ENCODE peak calls at places on chromosome 12, in ten cellular contexts. X is HepG2, J is heart left ventricle, C is IMR-90, F is HCT116, G is stomach, Y is breast epithelium, T is body of pancreas, S is transverse colon, L is gastrocnemius medialis. O is an unnamed sample.

GRCh38 chr12:47071241-47071852 is 8.1 kb upstream of the PCED1B start:
- DNase-seq in X (peak), J (no peak), C (no peak), F (no peak), G (no peak), Y (no peak), T (no peak), S (no peak), L (no peak), O (no peak)

GRCh38 chr12:57724936-57725740 is 13.4 kb downstream of the AGAP2 start:
- DNase-seq in X (no peak), J (peak), C (no peak), F (no peak), G (no peak), Y (peak), T (no peak), S (no peak), L (no peak), O (no peak)

GRCh38 chr12:120413901-120414695 is 23.8 kb upstream of the COX6A1 start:
- DNase-seq in X (no peak), J (peak), C (no peak), F (no peak), G (peak), Y (no peak), T (peak), S (peak), L (no peak), O (no peak)

GRCh38 chr12:2358986-2359658 is 306.3 kb downstream of the CACNA1C start:
- DNase-seq in X (no peak), J (no peak), C (no peak), F (no peak), G (no peak), Y (no peak), T (no peak), S (no peak), L (no peak), O (no peak)

GRCh38 chr12:120654656-120655055 is 14.2 kb downstream of the CABP1 start:
- DNase-seq in X (no peak), J (peak), C (no peak), F (no peak), G (no peak), Y (no peak), T (no peak), S (peak), L (no peak), O (peak)

GRCh38 chr12:2003676-2004112 is 563 bp downstream of the DCP1B start:
- DNase-seq in X (no peak), J (no peak), C (peak), F (no peak), G (no peak), Y (no peak), T (no peak), S (no peak), L (no peak), O (no peak)

GRCh38 chr12:127280393-127281275 is 986.3 kb upstream of the TMEM132C start:
- DNase-seq in X (peak), J (peak), C (no peak), F (peak), G (peak), Y (no peak), T (peak), S (peak), L (no peak), O (peak)

GRCh38 chr12:851343-851742 is 98.2 kb downstream of the RAD52 start:
- DNase-seq in X (no peak), J (no peak), C (peak), F (no peak), G (no peak), Y (no peak), T (no peak), S (no peak), L (no peak), O (no peak)

GRCh38 chr12:132194056-132194455 is 49.8 kb downstream of the NOC4L start:
- DNase-seq in X (no peak), J (no peak), C (no peak), F (peak), G (no peak), Y (no peak), T (no peak), S (no peak), L (no peak), O (no peak)

GRCh38 chr12:24814379-24815086 is 134.4 kb downstream of the BCAT1 start:
- DNase-seq in X (no peak), J (no peak), C (no peak), F (no peak), G (no peak), Y (no peak), T (no peak), S (no peak), L (no peak), O (no peak)

GRCh38 chr12:82723093-82723492 is 36.4 kb downstream of the TMTC2 start:
- DNase-seq in X (no peak), J (no peak), C (no peak), F (no peak), G (no peak), Y (no peak), T (no peak), S (no peak), L (no peak), O (no peak)

GRCh38 chr12:25830456-25830855 is 128.0 kb upstream of the RASSF8 start:
- DNase-seq in X (no peak), J (no peak), C (no peak), F (no peak), G (no peak), Y (no peak), T (no peak), S (no peak), L (no peak), O (no peak)

GRCh38 chr12:75481774-75482173 is 1.2 kb downstream of the GLIPR1 start:
- DNase-seq in X (no peak), J (no peak), C (peak), F (no peak), G (no peak), Y (no peak), T (no peak), S (peak), L (no peak), O (no peak)

GRCh38 chr12:124386059-124386458 is 91.2 kb downstream of the RFLNA start:
- DNase-seq in X (no peak), J (peak), C (no peak), F (no peak), G (no peak), Y (no peak), T (no peak), S (no peak), L (peak), O (peak)

GRCh38 chr12:120842595-120842994 is 61.6 kb downstream of the SPPL3 start:
- DNase-seq in X (no peak), J (no peak), C (peak), F (no peak), G (no peak), Y (no peak), T (no peak), S (no peak), L (no peak), O (no peak)

GRCh38 chr12:106753526-106753925 is 21.0 kb upstream of the RIC8B start:
- DNase-seq in X (no peak), J (no peak), C (no peak), F (no peak), G (peak), Y (no peak), T (no peak), S (peak), L (no peak), O (no peak)

DNA sequence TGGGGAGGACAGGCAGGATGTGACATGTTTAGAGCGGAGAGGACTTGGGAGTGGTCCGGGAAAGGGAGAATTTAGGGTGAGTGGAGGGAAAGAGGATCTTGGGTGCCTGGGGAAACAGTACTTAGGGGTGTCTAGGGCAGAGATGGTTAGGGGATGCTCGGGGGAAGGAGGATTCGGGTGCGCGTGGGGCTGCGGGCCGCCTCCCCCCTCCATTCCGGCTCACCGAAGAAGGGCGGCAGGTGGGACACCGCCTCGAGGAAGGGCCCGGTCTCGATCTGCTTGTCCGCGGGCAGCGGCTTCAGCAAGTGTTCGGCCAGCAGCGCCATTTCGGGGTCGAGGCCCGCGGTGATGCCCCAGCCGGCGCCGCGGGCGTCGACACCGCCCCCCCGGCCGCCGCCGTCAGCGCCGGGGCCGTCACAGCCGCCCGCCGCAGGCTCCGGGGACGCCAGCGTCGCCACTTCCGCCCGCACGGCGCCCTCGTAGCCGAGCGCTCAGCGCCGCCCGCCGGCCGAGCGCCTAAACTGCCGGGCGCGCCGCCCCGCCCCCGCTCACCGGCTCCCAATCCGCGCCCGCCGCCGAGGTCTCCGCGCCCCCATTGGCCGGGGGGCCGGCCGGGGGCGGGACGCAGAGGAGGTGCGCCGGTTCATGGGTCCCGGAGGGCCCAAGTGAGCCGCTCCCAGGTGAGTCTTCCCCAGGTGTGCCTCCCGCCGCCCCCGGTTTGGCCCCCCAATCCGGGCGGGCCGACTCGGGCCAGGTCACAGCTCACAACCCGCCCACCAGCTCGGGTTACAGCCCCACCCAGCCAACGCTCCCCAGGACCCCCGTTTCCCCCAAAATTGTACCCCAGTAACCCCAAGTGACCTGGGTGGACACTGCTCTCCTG is at the start of gene GLTP:
- DNase-seq in X (peak), J (peak), C (peak), F (peak), G (peak), Y (peak), T (peak), S (peak), L (peak), O (peak)
- H3K27ac ChIP-seq in X (no peak), J (peak), C (peak), F (peak), G (peak), Y (peak), T (peak), S (peak), L (peak), O (no peak)

GRCh38 chr12:12714276-12715001 is 2.7 kb upstream of the CDKN1B start:
- DNase-seq in X (no peak), J (peak), C (peak), F (no peak), G (peak), Y (no peak), T (peak), S (peak), L (no peak), O (peak)

GRCh38 chr12:12715459-12716150 is 1.6 kb upstream of the CDKN1B start:
- DNase-seq in X (no peak), J (peak), C (no peak), F (no peak), G (no peak), Y (no peak), T (no peak), S (peak), L (no peak), O (no peak)

GRCh38 chr12:12715128-12715458 is 2.1 kb upstream of the CDKN1B start:
- DNase-seq in X (no peak), J (no peak), C (no peak), F (no peak), G (no peak), Y (no peak), T (no peak), S (no peak), L (no peak), O (no peak)

GRCh38 chr12:12716151-12716844 is 870 bp upstream of the CDKN1B start:
- DNase-seq in X (peak), J (peak), C (peak), F (no peak), G (no peak), Y (no peak), T (no peak), S (no peak), L (no peak), O (no peak)

DNA sequence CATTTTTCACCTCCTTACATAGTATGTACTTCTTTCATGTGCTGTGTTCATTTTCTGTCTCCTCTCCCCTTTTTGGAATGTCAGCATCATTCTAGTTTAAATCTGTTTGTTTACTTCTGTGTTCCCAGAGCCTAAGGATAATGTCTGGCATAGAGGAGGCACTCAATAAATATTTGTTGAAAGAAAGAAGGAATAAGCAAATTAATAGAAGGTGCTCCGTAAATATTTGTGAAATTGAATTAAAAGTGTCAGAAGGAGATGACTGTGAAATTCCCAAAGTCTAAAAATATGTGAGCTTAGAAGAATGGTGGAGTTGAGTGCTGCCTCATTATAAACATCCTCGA is 3.3 kb upstream of the CDKN1B start:
- DNase-seq in X (no peak), J (no peak), C (no peak), F (no peak), G (no peak), Y (no peak), T (no peak), S (no peak), L (no peak), O (no peak)
- H3K4me3 ChIP-seq in X (peak), J (peak), C (peak), F (no peak), G (peak), Y (peak), T (no peak), S (no peak), L (peak), O (peak)

GRCh38 chr12:105706973-105707334 is 376.5 kb downstream of the C12orf75 start:
- DNase-seq in X (no peak), J (no peak), C (no peak), F (no peak), G (no peak), Y (no peak), T (no peak), S (no peak), L (no peak), O (no peak)
- TF ChIP-seq POLR2A in X (no peak), J (no peak), C (no peak), F (no peak), G (no peak), Y (no peak), T (no peak), S (no peak), L (no peak), O (no peak)

DNA sequence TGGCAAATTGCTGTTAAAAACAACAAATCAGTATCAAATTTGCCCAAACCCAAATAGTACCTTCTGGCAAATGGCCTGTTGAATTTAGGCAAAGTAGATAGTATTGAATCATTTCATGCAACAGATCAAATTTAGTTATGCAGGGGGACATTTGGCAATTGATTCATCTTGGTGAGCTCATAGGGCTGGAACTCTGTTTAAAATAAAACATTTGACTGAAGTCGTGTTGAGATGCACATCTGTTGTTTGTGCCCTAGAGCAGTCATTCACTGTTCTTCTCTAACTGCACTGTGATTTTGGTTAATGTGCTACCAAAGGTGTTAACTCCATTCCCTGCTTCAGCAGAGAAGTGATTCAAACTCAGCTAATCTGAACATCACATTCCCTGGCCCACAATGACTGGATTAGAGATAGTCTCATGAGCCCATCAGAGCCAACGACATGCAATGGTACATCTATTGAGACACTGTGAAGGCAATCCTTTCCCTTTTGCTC is 44.0 kb upstream of the CSRP2 start:
- DNase-seq in X (no peak), J (no peak), C (peak), F (no peak), G (no peak), Y (no peak), T (no peak), S (no peak), L (no peak), O (no peak)
- H3K27ac ChIP-seq in X (no peak), J (no peak), C (no peak), F (no peak), G (peak), Y (peak), T (peak), S (no peak), L (peak), O (no peak)

GRCh38 chr12:43835656-43836454 is at the start of gene TMEM117:
- DNase-seq in X (peak), J (peak), C (peak), F (no peak), G (peak), Y (peak), T (peak), S (peak), L (peak), O (peak)
- H3K4me3 ChIP-seq in X (peak), J (peak), C (peak), F (peak), G (peak), Y (peak), T (peak), S (peak), L (peak), O (peak)

DNA sequence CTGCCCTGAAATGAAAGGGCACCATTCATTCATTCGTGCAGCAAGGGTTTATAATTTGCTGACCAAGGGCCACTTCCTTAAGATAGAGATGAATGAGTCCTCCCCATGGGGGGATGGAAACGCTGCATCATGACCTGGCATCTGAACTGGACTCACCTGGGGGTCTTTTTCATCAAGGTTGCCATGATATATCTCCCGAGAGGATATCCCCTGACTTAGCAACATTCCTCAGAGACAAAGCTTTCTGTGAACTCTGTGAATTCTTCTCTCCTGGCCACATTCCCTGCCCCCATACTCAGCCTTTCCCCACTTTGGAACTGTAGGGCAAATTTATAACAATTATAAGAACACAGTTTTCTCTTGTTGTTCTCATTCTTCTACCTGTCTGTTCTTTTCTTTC is 30.8 kb downstream of the SRRM4 start:
- DNase-seq in X (no peak), J (no peak), C (no peak), F (no peak), G (no peak), Y (no peak), T (no peak), S (no peak), L (no peak), O (no peak)
- TF ChIP-seq POLR2A in X (no peak), J (no peak), C (no peak), F (no peak), G (no peak), Y (no peak), T (no peak), S (no peak), L (no peak), O (no peak)

GRCh38 chr12:30694971-30695326 is 720 bp downstream of the IPO8 start:
- DNase-seq in X (peak), J (peak), C (peak), F (peak), G (peak), Y (no peak), T (peak), S (peak), L (peak), O (peak)
- H3K27ac ChIP-seq in X (peak), J (peak), C (peak), F (peak), G (peak), Y (peak), T (peak), S (peak), L (peak), O (peak)

GRCh38 chr12:48197549-48197966 is 5.5 kb downstream of the OR10AD1 start:
- DNase-seq in X (no peak), J (no peak), C (no peak), F (peak), G (no peak), Y (no peak), T (no peak), S (no peak), L (no peak), O (no peak)
- H3K4me3 ChIP-seq in X (no peak), J (peak), C (peak), F (peak), G (peak), Y (peak), T (peak), S (peak), L (peak), O (peak)

GRCh38 chr12:64610092-64610659 is at the start of gene RASSF3:
- DNase-seq in X (peak), J (peak), C (peak), F (peak), G (peak), Y (peak), T (peak), S (peak), L (peak), O (peak)
- TF ChIP-seq POLR2A in X (no peak), J (no peak), C (no peak), F (no peak), G (no peak), Y (no peak), T (peak), S (peak), L (peak), O (peak)

GRCh38 chr12:79001404-79001803 is 136.8 kb downstream of the SYT1 start:
- DNase-seq in X (no peak), J (no peak), C (no peak), F (no peak), G (no peak), Y (no peak), T (no peak), S (no peak), L (no peak), O (no peak)
- H3K27ac ChIP-seq in X (no peak), J (no peak), C (no peak), F (no peak), G (no peak), Y (no peak), T (no peak), S (no peak), L (no peak), O (no peak)